ENCODE peak calls at places on chromosomes 5 and 9, in four cellular contexts. One of them, this sample, is unnamed.

GRCh38 chr9:107874591-107875374 is 385.2 kb upstream of the KLF4 start:
- DNase-seq in mesendoderm: no peak
- DNase-seq in IMR-90: no peak
- DNase-seq in trophoblast cell: peak
- DNase-seq in this sample: no peak

GRCh38 chr9:26689041-26689440 is 203.6 kb downstream of the CAAP1 start:
- DNase-seq in trophoblast cell: no peak
- DNase-seq in IMR-90: no peak
- DNase-seq in mesendoderm: no peak
- DNase-seq in this sample: no peak

GRCh38 chr9:121822093-121823085 is 171.0 kb downstream of the DAB2IP start:
- DNase-seq in IMR-90: no peak
- DNase-seq in mesendoderm: no peak
- DNase-seq in trophoblast cell: peak
- DNase-seq in this sample: no peak

GRCh38 chr9:95901506-95901905 is 26.0 kb downstream of the ERCC6L2 start:
- DNase-seq in trophoblast cell: no peak
- DNase-seq in mesendoderm: no peak
- DNase-seq in IMR-90: no peak
- DNase-seq in this sample: no peak

GRCh38 chr5:160311491-160312138 is 749 bp downstream of the CCNJL start:
- DNase-seq in IMR-90: no peak
- DNase-seq in trophoblast cell: no peak
- DNase-seq in mesendoderm: peak
- DNase-seq in this sample: no peak

GRCh38 chr5:138702827-138703194 is 50.4 kb upstream of the CTNNA1 start:
- DNase-seq in trophoblast cell: no peak
- DNase-seq in mesendoderm: no peak
- DNase-seq in IMR-90: no peak
- DNase-seq in this sample: no peak

GRCh38 chr5:139473565-139473964 is 2.8 kb downstream of the SMIM33 start:
- DNase-seq in mesendoderm: no peak
- DNase-seq in trophoblast cell: no peak
- DNase-seq in IMR-90: no peak
- DNase-seq in this sample: no peak

GRCh38 chr5:169416583-169417196 is 115.8 kb upstream of the SLIT3 start:
- DNase-seq in trophoblast cell: peak
- DNase-seq in IMR-90: peak
- DNase-seq in mesendoderm: no peak
- DNase-seq in this sample: no peak

GRCh38 chr9:78280982-78281668 is 15.8 kb upstream of the PSAT1 start:
- DNase-seq in trophoblast cell: no peak
- DNase-seq in mesendoderm: no peak
- DNase-seq in IMR-90: peak
- DNase-seq in this sample: no peak

GRCh38 chr9:137968235-137968634 is 90.7 kb downstream of the CACNA1B start:
- DNase-seq in IMR-90: no peak
- DNase-seq in trophoblast cell: no peak
- DNase-seq in mesendoderm: peak
- DNase-seq in this sample: peak

GRCh38 chr5:173472164-173472563 is 143.9 kb upstream of the STC2 start:
- DNase-seq in mesendoderm: no peak
- DNase-seq in trophoblast cell: no peak
- DNase-seq in IMR-90: peak
- DNase-seq in this sample: no peak

GRCh38 chr9:31582561-31582960 is 801.9 kb upstream of the ACO1 start:
- DNase-seq in trophoblast cell: no peak
- DNase-seq in mesendoderm: no peak
- DNase-seq in IMR-90: no peak
- DNase-seq in this sample: no peak

GRCh38 chr9:117403403-117403811 is 11.4 kb downstream of the ASTN2 start:
- DNase-seq in mesendoderm: peak
- DNase-seq in IMR-90: no peak
- DNase-seq in trophoblast cell: no peak
- DNase-seq in this sample: no peak

GRCh38 chr9:36323926-36324325 is 65.7 kb upstream of the GNE start:
- DNase-seq in IMR-90: no peak
- DNase-seq in mesendoderm: no peak
- DNase-seq in trophoblast cell: no peak
- DNase-seq in this sample: no peak

GRCh38 chr9:111952559-111952958 is 55.9 kb downstream of the UGCG start:
- DNase-seq in mesendoderm: no peak
- DNase-seq in IMR-90: peak
- DNase-seq in trophoblast cell: no peak
- DNase-seq in this sample: no peak

GRCh38 chr9:134534661-134535080 is 106.9 kb upstream of the COL5A1 start:
- DNase-seq in mesendoderm: no peak
- DNase-seq in IMR-90: peak
- DNase-seq in trophoblast cell: no peak
- DNase-seq in this sample: no peak

GRCh38 chr9:123642291-123643278 is 286.6 kb downstream of the CRB2 start:
- DNase-seq in IMR-90: peak
- DNase-seq in mesendoderm: no peak
- DNase-seq in trophoblast cell: no peak
- DNase-seq in this sample: no peak

GRCh38 chr9:131650254-131650653 is 89.6 kb downstream of the RAPGEF1 start:
- DNase-seq in mesendoderm: no peak
- DNase-seq in trophoblast cell: peak
- DNase-seq in IMR-90: peak
- DNase-seq in this sample: no peak

GRCh38 chr9:78590068-78590467 is 293.1 kb downstream of the PSAT1 start:
- DNase-seq in mesendoderm: no peak
- DNase-seq in IMR-90: peak
- DNase-seq in trophoblast cell: no peak
- DNase-seq in this sample: no peak

GRCh38 chr9:128244443-128245226 is 31.2 kb downstream of the GOLGA2 start:
- DNase-seq in IMR-90: peak
- DNase-seq in trophoblast cell: no peak
- DNase-seq in mesendoderm: peak
- DNase-seq in this sample: peak

GRCh38 chr9:92715488-92716231 is 45.7 kb upstream of the IPPK start:
- DNase-seq in mesendoderm: no peak
- DNase-seq in trophoblast cell: no peak
- DNase-seq in IMR-90: no peak
- DNase-seq in this sample: no peak

GRCh38 chr5:33772276-33772990 is 119.4 kb downstream of the ADAMTS12 start:
- DNase-seq in mesendoderm: no peak
- DNase-seq in trophoblast cell: no peak
- DNase-seq in IMR-90: peak
- DNase-seq in this sample: no peak

GRCh38 chr9:107239474-107239873 is 43.6 kb upstream of the RAD23B start:
- DNase-seq in mesendoderm: peak
- DNase-seq in trophoblast cell: no peak
- DNase-seq in IMR-90: peak
- DNase-seq in this sample: no peak

GRCh38 chr5:7501066-7501465 is 105.1 kb downstream of the ADCY2 start:
- DNase-seq in trophoblast cell: no peak
- DNase-seq in IMR-90: no peak
- DNase-seq in mesendoderm: no peak
- DNase-seq in this sample: no peak

GRCh38 chr5:125484272-125485002 is 738.0 kb upstream of the ZNF608 start:
- DNase-seq in trophoblast cell: no peak
- DNase-seq in mesendoderm: no peak
- DNase-seq in IMR-90: peak
- DNase-seq in this sample: no peak

GRCh38 chr9:22049411-22049810 is 40.3 kb upstream of the CDKN2B start:
- DNase-seq in trophoblast cell: no peak
- DNase-seq in IMR-90: peak
- DNase-seq in mesendoderm: no peak
- DNase-seq in this sample: no peak

GRCh38 chr9:121860744-121861143 is 209.3 kb downstream of the DAB2IP start:
- DNase-seq in IMR-90: peak
- DNase-seq in trophoblast cell: no peak
- DNase-seq in mesendoderm: no peak
- DNase-seq in this sample: no peak

GRCh38 chr5:68647743-68648142 is 432.2 kb downstream of the PIK3R1 start:
- DNase-seq in trophoblast cell: no peak
- DNase-seq in IMR-90: no peak
- DNase-seq in mesendoderm: no peak
- DNase-seq in this sample: no peak

GRCh38 chr5:10949856-10950630 is 189.0 kb upstream of the DAP start:
- DNase-seq in trophoblast cell: peak
- DNase-seq in mesendoderm: no peak
- DNase-seq in IMR-90: no peak
- DNase-seq in this sample: no peak

GRCh38 chr9:68706579-68707201 is 1.6 kb downstream of the PIP5K1B start:
- DNase-seq in mesendoderm: peak
- DNase-seq in trophoblast cell: no peak
- DNase-seq in IMR-90: no peak
- DNase-seq in this sample: no peak

GRCh38 chr5:67095346-67095871 is 101.2 kb downstream of the CD180 start:
- DNase-seq in mesendoderm: peak
- DNase-seq in IMR-90: peak
- DNase-seq in trophoblast cell: no peak
- DNase-seq in this sample: no peak

GRCh38 chr5:126014691-126015090 is 408.5 kb upstream of the GRAMD2B start:
- DNase-seq in IMR-90: no peak
- DNase-seq in mesendoderm: no peak
- DNase-seq in trophoblast cell: no peak
- DNase-seq in this sample: no peak

GRCh38 chr5:53733853-53734252 is 173.4 kb downstream of the NDUFS4 start:
- DNase-seq in trophoblast cell: peak
- DNase-seq in IMR-90: no peak
- DNase-seq in mesendoderm: peak
- DNase-seq in this sample: no peak
- H3K18ac ChIP-seq in trophoblast cell: no peak
- H3K18ac ChIP-seq in IMR-90: no peak
- H3K18ac ChIP-seq in mesendoderm: no peak
- H3K18ac ChIP-seq in this sample: no peak

GRCh38 chr9:75089369-75089766 is 1.1 kb downstream of the OSTF1 start:
- DNase-seq in trophoblast cell: no peak
- DNase-seq in mesendoderm: no peak
- DNase-seq in IMR-90: no peak
- DNase-seq in this sample: no peak
- H2AK5ac ChIP-seq in trophoblast cell: no peak
- H2AK5ac ChIP-seq in mesendoderm: no peak
- H2AK5ac ChIP-seq in IMR-90: no peak
- H2AK5ac ChIP-seq in this sample: no peak

GRCh38 chr9:35072461-35073275 is at the start of gene VCP:
- DNase-seq in trophoblast cell: peak
- DNase-seq in IMR-90: peak
- DNase-seq in mesendoderm: peak
- DNase-seq in this sample: peak
- H3K18ac ChIP-seq in trophoblast cell: peak
- H3K18ac ChIP-seq in IMR-90: peak
- H3K18ac ChIP-seq in mesendoderm: peak
- H3K18ac ChIP-seq in this sample: peak

DNA sequence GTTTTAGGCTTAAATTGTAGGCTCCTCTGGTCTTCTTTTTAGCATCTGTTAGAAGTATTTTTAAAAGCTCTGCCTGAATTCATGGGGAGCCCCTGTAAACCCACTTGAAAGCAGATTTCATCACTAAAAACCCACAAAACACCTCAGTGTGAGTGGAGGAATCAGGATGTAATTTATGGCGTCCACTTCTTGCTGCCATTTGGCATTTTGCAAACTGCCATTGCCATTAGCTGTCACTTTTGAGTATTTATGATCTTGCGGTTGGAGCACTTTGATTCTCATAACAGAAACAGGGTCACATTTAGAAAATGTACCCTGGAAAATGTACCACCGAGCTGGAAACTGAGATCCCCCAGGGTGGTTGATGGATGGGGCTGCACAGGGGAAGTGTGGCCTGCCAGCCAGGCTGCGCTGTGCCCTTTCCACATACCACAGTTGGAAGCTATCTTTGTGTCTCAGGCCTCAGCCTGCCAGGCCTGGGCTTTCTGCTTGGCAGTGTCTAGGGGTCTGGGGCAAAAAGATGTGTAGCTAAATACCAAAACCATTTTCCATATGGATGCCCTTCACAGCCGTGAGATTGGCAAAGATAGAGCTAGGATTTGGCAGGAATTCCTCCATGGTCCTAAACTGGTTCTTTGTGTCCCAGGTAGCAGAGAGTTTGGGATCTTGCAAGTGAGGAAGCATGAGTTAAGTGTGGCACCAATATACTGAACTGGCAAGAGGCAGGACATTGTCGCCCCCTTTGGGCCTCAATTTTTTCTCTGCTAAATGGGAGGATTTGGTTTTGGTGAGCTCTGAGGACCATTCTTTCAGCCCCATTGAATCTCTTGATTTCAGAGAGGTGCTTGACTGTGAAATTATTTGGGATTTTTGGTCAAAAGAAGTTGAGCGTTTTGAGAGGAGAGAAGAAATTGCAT is 46.2 kb downstream of the GALNT10 start:
- DNase-seq in trophoblast cell: no peak
- DNase-seq in mesendoderm: no peak
- DNase-seq in IMR-90: no peak
- DNase-seq in this sample: no peak
- H2AK5ac ChIP-seq in trophoblast cell: no peak
- H2AK5ac ChIP-seq in mesendoderm: no peak
- H2AK5ac ChIP-seq in IMR-90: no peak
- H2AK5ac ChIP-seq in this sample: no peak

GRCh38 chr9:136530472-136531089 is 15.3 kb downstream of the NOTCH1 start:
- DNase-seq in IMR-90: no peak
- DNase-seq in mesendoderm: no peak
- DNase-seq in trophoblast cell: no peak
- DNase-seq in this sample: no peak

GRCh38 chr9:136527131-136527530 is 18.7 kb downstream of the NOTCH1 start:
- DNase-seq in trophoblast cell: no peak
- DNase-seq in mesendoderm: no peak
- DNase-seq in IMR-90: no peak
- DNase-seq in this sample: no peak

GRCh38 chr9:136527721-136528710 is 17.8 kb downstream of the NOTCH1 start:
- DNase-seq in trophoblast cell: no peak
- DNase-seq in mesendoderm: no peak
- DNase-seq in IMR-90: no peak
- DNase-seq in this sample: no peak

GRCh38 chr9:136529516-136530471 is 16.1 kb downstream of the NOTCH1 start:
- DNase-seq in IMR-90: no peak
- DNase-seq in mesendoderm: peak
- DNase-seq in trophoblast cell: no peak
- DNase-seq in this sample: no peak

GRCh38 chr9:136528716-136529341 is 17.0 kb downstream of the NOTCH1 start:
- DNase-seq in mesendoderm: no peak
- DNase-seq in IMR-90: no peak
- DNase-seq in trophoblast cell: no peak
- DNase-seq in this sample: no peak
- H3K18ac ChIP-seq in mesendoderm: no peak
- H3K18ac ChIP-seq in IMR-90: no peak
- H3K18ac ChIP-seq in trophoblast cell: no peak
- H3K18ac ChIP-seq in this sample: no peak

This sample was measured in H9.